ENCODE peak calls at places on chromosomes 2 and 18, in six cellular contexts. E is IMR-90, Y is H9, M is mesenchymal stem cell, D is trophoblast cell, R is neuronal stem cell. J is an unnamed sample.

GRCh38 chr2:75047907-75048625 is 89.6 kb downstream of the POLE4 start:
- DNase-seq in E (peak), Y (no peak), M (peak), D (peak), R (no peak), J (no peak)

GRCh38 chr2:127011136-127011740 is 95.7 kb downstream of the BIN1 start:
- DNase-seq in E (no peak), Y (no peak), M (no peak), D (no peak), R (no peak), J (no peak)

GRCh38 chr2:229282758-229283546 is 11.9 kb upstream of the PID1 start:
- DNase-seq in E (peak), Y (no peak), M (no peak), D (peak), R (no peak), J (no peak)

GRCh38 chr2:54570925-54571694 is 115.0 kb downstream of the SPTBN1 start:
- DNase-seq in E (peak), Y (no peak), M (peak), D (peak), R (no peak), J (no peak)

GRCh38 chr18:79911871-79912270 is 39.6 kb downstream of the SLC66A2 start:
- DNase-seq in E (no peak), Y (no peak), M (no peak), D (no peak), R (no peak), J (no peak)

GRCh38 chr2:10331702-10332401 is 29.1 kb downstream of the HPCAL1 start:
- DNase-seq in E (no peak), Y (no peak), M (no peak), D (peak), R (no peak), J (no peak)

GRCh38 chr2:95029898-95030341 is 4.4 kb downstream of the MAL start:
- DNase-seq in E (no peak), Y (no peak), M (no peak), D (no peak), R (no peak), J (no peak)

GRCh38 chr2:174692256-174692830 is 71.9 kb downstream of the CHRNA1 start:
- DNase-seq in E (peak), Y (no peak), M (no peak), D (no peak), R (no peak), J (no peak)

GRCh38 chr2:102141011-102141914 is 1.3 kb upstream of the IL1R1 start:
- DNase-seq in E (peak), Y (no peak), M (peak), D (peak), R (no peak), J (no peak)

GRCh38 chr2:226213717-226214116 is 585.9 kb downstream of the IRS1 start:
- DNase-seq in E (peak), Y (no peak), M (peak), D (peak), R (no peak), J (no peak)

GRCh38 chr18:32177530-32177929 is 12.3 kb upstream of the MEP1B start:
- DNase-seq in E (no peak), Y (no peak), M (no peak), D (no peak), R (no peak), J (no peak)

GRCh38 chr2:50649626-50650397 is 382.1 kb downstream of the NRXN1 start:
- DNase-seq in E (peak), Y (no peak), M (peak), D (no peak), R (no peak), J (no peak)
- H4K91ac ChIP-seq in E (no peak), Y (no peak), M (no peak), D (no peak), R (no peak), J (no peak)

DNA sequence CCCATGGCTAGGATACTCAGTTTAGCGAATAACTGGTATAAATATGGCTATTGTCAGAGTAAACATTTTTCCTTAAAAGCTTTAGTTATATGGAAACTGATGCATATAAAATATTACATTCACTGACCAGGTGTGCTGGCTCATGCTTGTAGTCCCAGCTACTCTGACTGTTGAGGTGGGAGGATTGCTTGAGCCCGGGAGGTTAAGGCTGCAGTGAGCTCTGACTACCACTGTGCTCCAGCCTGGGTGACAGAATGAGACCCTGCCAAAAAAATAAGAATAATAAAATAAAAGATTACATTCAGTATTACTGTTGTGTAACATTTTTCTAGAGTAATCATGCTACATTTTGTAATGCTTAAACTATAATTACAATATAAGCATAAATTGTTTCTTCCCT is 350.4 kb upstream of the FSIP2 start:
- DNase-seq in E (no peak), Y (no peak), M (no peak), D (no peak), R (no peak), J (no peak)
- H4K91ac ChIP-seq in E (no peak), Y (no peak), M (no peak), D (no peak), R (no peak), J (no peak)

GRCh38 chr2:23594079-23594494 is 209.1 kb downstream of the KLHL29 start:
- DNase-seq in E (no peak), Y (no peak), M (no peak), D (peak), R (no peak), J (no peak)

GRCh38 chr2:23593396-23594078 is 208.6 kb downstream of the KLHL29 start:
- DNase-seq in E (no peak), Y (no peak), M (no peak), D (no peak), R (no peak), J (no peak)

GRCh38 chr2:23596316-23596885 is 211.4 kb downstream of the KLHL29 start:
- DNase-seq in E (peak), Y (no peak), M (peak), D (peak), R (no peak), J (no peak)

GRCh38 chr2:23595601-23596251 is 210.7 kb downstream of the KLHL29 start:
- DNase-seq in E (peak), Y (no peak), M (peak), D (peak), R (peak), J (no peak)

DNA sequence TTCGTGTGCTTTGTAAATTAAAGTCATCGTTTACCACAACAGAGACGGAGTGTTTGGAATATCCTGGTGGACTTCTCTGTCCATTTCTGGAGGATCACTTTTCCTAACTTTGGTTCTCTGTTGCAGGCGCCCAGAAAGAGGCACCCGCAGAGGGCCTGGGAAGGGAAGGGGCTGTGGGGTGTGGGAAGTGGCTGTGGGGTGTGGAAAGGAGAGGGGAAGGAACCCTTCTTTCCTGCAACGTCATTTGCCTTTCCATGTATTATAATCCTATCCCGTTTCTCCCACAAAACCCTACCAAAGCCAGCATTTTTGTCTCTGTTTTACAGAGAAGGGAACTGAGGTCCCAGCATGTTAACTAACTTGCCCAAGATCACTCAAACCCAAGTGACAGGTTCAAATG is 210.0 kb downstream of the KLHL29 start:
- DNase-seq in E (no peak), Y (no peak), M (no peak), D (no peak), R (no peak), J (no peak)
- H4K91ac ChIP-seq in E (no peak), Y (no peak), M (no peak), D (no peak), R (no peak), J (no peak)

DNA sequence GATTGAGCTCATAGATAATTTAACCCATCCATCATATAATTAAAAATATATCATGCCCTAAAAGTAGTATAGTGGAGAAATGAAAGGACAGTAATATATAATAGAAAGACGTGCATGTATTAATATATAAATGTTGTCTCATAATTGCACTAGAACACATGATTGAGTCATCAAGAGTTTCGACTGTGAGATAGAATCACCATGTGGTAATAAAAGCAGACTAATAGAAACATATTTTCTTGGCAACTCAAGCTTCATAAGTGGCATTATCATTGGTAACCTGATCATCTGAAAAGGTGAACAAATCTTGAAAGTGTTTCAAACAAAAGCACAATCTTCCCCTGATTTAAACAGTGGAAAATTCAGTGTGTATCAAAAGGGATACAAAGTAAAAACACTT is 188.8 kb downstream of the CYRIA start:
- DNase-seq in E (no peak), Y (no peak), M (no peak), D (peak), R (no peak), J (no peak)
- H4K91ac ChIP-seq in E (no peak), Y (no peak), M (no peak), D (no peak), R (no peak), J (no peak)

GRCh38 chr2:112056626-112056987 is 1.5 kb downstream of the TMEM87B start:
- DNase-seq in E (no peak), Y (no peak), M (no peak), D (no peak), R (no peak), J (no peak)

GRCh38 chr2:112053917-112054846 is 887 bp upstream of the TMEM87B start:
- DNase-seq in E (peak), Y (peak), M (peak), D (peak), R (peak), J (peak)

GRCh38 chr2:112055110-112055832 is at the start of gene TMEM87B:
- DNase-seq in E (peak), Y (peak), M (peak), D (peak), R (peak), J (peak)

GRCh38 chr2:112059671-112060070 is 4.6 kb downstream of the TMEM87B start:
- DNase-seq in E (no peak), Y (no peak), M (no peak), D (no peak), R (no peak), J (no peak)

DNA sequence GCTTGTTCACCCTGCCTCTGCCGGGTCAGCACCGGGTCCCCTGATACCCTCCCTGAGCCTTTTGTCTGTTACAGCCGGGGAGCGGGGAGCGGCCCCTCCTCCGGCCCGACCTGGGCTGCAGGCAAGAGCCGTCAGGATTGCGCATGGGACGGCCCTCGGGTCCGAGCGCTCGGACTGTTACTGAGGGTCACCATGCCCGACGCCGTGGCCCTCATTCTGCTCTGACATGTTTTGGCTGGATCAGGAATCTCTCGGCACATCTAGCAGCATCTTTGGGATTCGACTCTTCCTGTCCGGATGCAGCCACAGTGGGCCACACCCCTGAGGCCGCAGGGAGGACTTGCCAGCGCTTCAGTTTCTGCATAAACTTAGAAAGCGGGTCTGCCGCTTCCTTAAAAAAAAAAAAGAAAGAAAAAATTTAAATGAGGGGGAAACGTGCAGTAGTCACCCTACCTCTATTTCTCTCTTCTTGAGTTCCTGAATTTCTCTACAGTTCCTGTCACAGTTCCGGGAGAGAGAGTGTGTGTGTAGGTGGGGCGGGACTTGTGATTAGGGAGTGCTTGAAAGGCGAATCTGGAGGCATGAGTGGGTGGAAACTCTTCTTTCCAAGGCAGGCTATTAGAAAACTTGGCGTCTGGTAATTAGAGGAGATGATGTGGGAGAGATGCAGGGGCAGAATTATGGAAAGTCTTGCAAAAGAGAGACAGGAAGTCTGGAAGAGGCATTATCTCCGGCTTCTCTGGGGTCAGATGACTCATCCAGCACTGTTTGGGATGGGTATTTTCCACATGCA is 960 bp downstream of the TMEM87B start:
- DNase-seq in E (peak), Y (no peak), M (peak), D (peak), R (peak), J (no peak)
- H4K91ac ChIP-seq in E (peak), Y (no peak), M (peak), D (peak), R (no peak), J (no peak)

DNA sequence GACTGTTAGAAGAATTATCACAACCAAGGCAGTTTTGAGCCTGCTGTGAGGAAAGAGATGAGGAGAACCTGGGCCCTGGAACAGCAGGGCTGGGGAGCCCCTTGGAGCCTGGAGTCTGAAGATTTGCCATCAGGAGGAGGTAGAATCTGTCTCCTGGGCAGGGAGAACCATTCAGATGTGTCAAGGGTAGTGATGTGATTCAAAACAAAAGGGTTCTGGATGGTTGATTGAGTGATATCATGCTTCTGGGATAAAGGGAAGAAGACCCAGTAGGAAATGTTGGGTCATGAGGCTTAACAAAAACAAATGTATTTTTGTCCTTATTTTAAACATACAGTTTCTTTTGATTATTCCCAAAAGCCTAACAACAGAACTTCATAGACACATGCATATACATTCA is 28.6 kb downstream of the RNF144A start:
- DNase-seq in E (no peak), Y (no peak), M (peak), D (no peak), R (no peak), J (no peak)
- H4K91ac ChIP-seq in E (no peak), Y (no peak), M (peak), D (no peak), R (no peak), J (no peak)

J was measured in H1.